ENCODE peak calls at places on chromosomes 6 and 20, in four cellular contexts. One of them, this sample, is unnamed.

GRCh38 chr6:47646689-47647088 is 51.7 kb upstream of the ADGRF4 start:
- DNase-seq in HFF-Myc: no peak
- DNase-seq in A172: no peak
- DNase-seq in IMR-90: no peak
- DNase-seq in this sample: no peak

GRCh38 chr6:105981888-105982358 is 104.2 kb upstream of the PRDM1 start:
- DNase-seq in HFF-Myc: no peak
- DNase-seq in A172: no peak
- DNase-seq in IMR-90: no peak
- DNase-seq in this sample: no peak

GRCh38 chr6:17650910-17651309 is 50.8 kb downstream of the FAM8A1 start:
- DNase-seq in HFF-Myc: no peak
- DNase-seq in A172: no peak
- DNase-seq in IMR-90: no peak
- DNase-seq in this sample: no peak

GRCh38 chr6:56510984-56511531 is 131.6 kb downstream of the DST start:
- DNase-seq in HFF-Myc: no peak
- DNase-seq in A172: no peak
- DNase-seq in IMR-90: peak; percentile 34
- DNase-seq in this sample: no peak

GRCh38 chr6:98146656-98147055 is 687.7 kb upstream of the POU3F2 start:
- DNase-seq in HFF-Myc: no peak
- DNase-seq in A172: no peak
- DNase-seq in IMR-90: no peak
- DNase-seq in this sample: peak; percentile 33

GRCh38 chr20:19737025-19737424 is 21.0 kb upstream of the RIN2 start:
- DNase-seq in HFF-Myc: no peak
- DNase-seq in A172: peak; percentile 28
- DNase-seq in IMR-90: peak; percentile 48
- DNase-seq in this sample: no peak

GRCh38 chr6:111997078-111997862 is 56.6 kb upstream of the CCN6 start:
- DNase-seq in HFF-Myc: peak; percentile 52
- DNase-seq in A172: peak; percentile 65
- DNase-seq in IMR-90: peak; percentile 80
- DNase-seq in this sample: peak; percentile 66

GRCh38 chr6:142297996-142298753 is 3.6 kb upstream of the ADGRG6 start:
- DNase-seq in HFF-Myc: no peak
- DNase-seq in A172: peak; percentile 63
- DNase-seq in IMR-90: peak; percentile 85
- DNase-seq in this sample: no peak

GRCh38 chr6:169269180-169270076 is 15.8 kb upstream of the THBS2 start:
- DNase-seq in HFF-Myc: no peak
- DNase-seq in A172: no peak
- DNase-seq in IMR-90: peak; percentile 64
- DNase-seq in this sample: no peak

GRCh38 chr20:23078351-23078993 is 7.7 kb downstream of the CD93 start:
- DNase-seq in HFF-Myc: no peak
- DNase-seq in A172: no peak
- DNase-seq in IMR-90: no peak
- DNase-seq in this sample: no peak

GRCh38 chr20:45392733-45393132 is 14.6 kb upstream of the TP53TG5 start:
- DNase-seq in HFF-Myc: no peak
- DNase-seq in A172: no peak
- DNase-seq in IMR-90: no peak
- DNase-seq in this sample: no peak

GRCh38 chr20:59217162-59217561 is 53.5 kb downstream of the ZNF831 start:
- DNase-seq in HFF-Myc: no peak
- DNase-seq in A172: no peak
- DNase-seq in IMR-90: no peak
- DNase-seq in this sample: no peak

GRCh38 chr6:4931530-4932505 is 72.0 kb downstream of the RPP40 start:
- DNase-seq in HFF-Myc: no peak
- DNase-seq in A172: peak; percentile 31
- DNase-seq in IMR-90: no peak
- DNase-seq in this sample: no peak

GRCh38 chr20:25011261-25011660 is 18.7 kb upstream of the APMAP start:
- DNase-seq in HFF-Myc: no peak
- DNase-seq in A172: no peak
- DNase-seq in IMR-90: no peak
- DNase-seq in this sample: no peak

GRCh38 chr20:57593134-57593886 is 26.9 kb downstream of the ZBP1 start:
- DNase-seq in HFF-Myc: no peak
- DNase-seq in A172: no peak
- DNase-seq in IMR-90: no peak
- DNase-seq in this sample: no peak

GRCh38 chr6:139066080-139066479 is 37.5 kb downstream of the ABRACL start:
- DNase-seq in HFF-Myc: no peak
- DNase-seq in A172: no peak
- DNase-seq in IMR-90: no peak
- DNase-seq in this sample: no peak

GRCh38 chr6:101396552-101397173 is 3.2 kb downstream of the GRIK2 start:
- DNase-seq in HFF-Myc: peak; percentile 39
- DNase-seq in A172: peak; percentile 50
- DNase-seq in IMR-90: peak; percentile 64
- DNase-seq in this sample: peak; percentile 26

GRCh38 chr6:28489366-28490190 is 26.0 kb downstream of the GPX6 start:
- DNase-seq in HFF-Myc: peak; percentile 64
- DNase-seq in A172: peak; percentile 72
- DNase-seq in IMR-90: peak; percentile 74
- DNase-seq in this sample: peak; percentile 63

GRCh38 chr6:55643868-55644267 is 64.9 kb upstream of the HMGCLL1 start:
- DNase-seq in HFF-Myc: no peak
- DNase-seq in A172: no peak
- DNase-seq in IMR-90: peak; percentile 62
- DNase-seq in this sample: no peak

GRCh38 chr20:1427457-1428054 is 34.7 kb upstream of the FKBP1A start:
- DNase-seq in HFF-Myc: no peak
- DNase-seq in A172: peak; percentile 39
- DNase-seq in IMR-90: peak; percentile 37
- DNase-seq in this sample: peak; percentile 58

GRCh38 chr6:142329486-142330113 is 27.8 kb downstream of the ADGRG6 start:
- DNase-seq in HFF-Myc: no peak
- DNase-seq in A172: no peak
- DNase-seq in IMR-90: no peak
- DNase-seq in this sample: no peak

GRCh38 chr6:170128346-170128745 is 162.5 kb downstream of the DLL1 start:
- DNase-seq in HFF-Myc: no peak
- DNase-seq in A172: no peak
- DNase-seq in IMR-90: no peak
- DNase-seq in this sample: no peak

This sample was measured in H4.